ENCODE peak calls at places on chromosomes 11 and 22, in ten cellular contexts. F is Caco-2, J is transverse colon, M is epithelial cell of esophagus, T is upper lobe of left lung, W is GM12865, X is psoas muscle, D is Panc1, S is A549, G is colonic mucosa. V is an unnamed sample.

GRCh38 chr11:36354221-36355003 is 58.3 kb downstream of the PRR5L start:
- DNase-seq in F (no peak), J (no peak), M (peak; percentile 72), T (no peak), W (peak; percentile 68), X (no peak), D (no peak), S (no peak), G (peak; percentile 8), V (no peak)

GRCh38 chr22:47166446-47167016 is 404.1 kb downstream of the TBC1D22A start:
- DNase-seq in F (peak; percentile 12), J (no peak), M (no peak), T (peak; percentile 49), W (no peak), X (no peak), D (no peak), S (no peak), G (no peak), V (no peak)

GRCh38 chr11:61541568-61541967 is 33.0 kb downstream of the LRRC10B start:
- DNase-seq in F (no peak), J (no peak), M (no peak), T (no peak), W (peak; percentile 5), X (no peak), D (no peak), S (peak; percentile 36), G (no peak), V (peak; percentile 61)

GRCh38 chr11:33689089-33689488 is 11.5 kb downstream of the C11orf91 start:
- DNase-seq in F (no peak), J (no peak), M (peak; percentile 94), T (no peak), W (no peak), X (no peak), D (no peak), S (peak; percentile 71), G (no peak), V (no peak)

GRCh38 chr11:76030286-76030685 is 176.0 kb downstream of the WNT11 start:
- DNase-seq in F (peak; percentile 53), J (no peak), M (peak; percentile 69), T (no peak), W (no peak), X (no peak), D (peak; percentile 89), S (peak; percentile 93), G (no peak), V (no peak)

GRCh38 chr11:17786824-17787525 is 52.4 kb downstream of the KCNC1 start:
- DNase-seq in F (no peak), J (no peak), M (peak; percentile 96), T (no peak), W (no peak), X (no peak), D (no peak), S (no peak), G (no peak), V (peak; percentile 69)

GRCh38 chr11:116371146-116371545 is 401.6 kb downstream of the BUD13 start:
- DNase-seq in F (no peak), J (no peak), M (no peak), T (no peak), W (no peak), X (no peak), D (no peak), S (no peak), G (no peak), V (no peak)

GRCh38 chr11:76856111-76856510 is 4.6 kb upstream of the ACER3 start:
- DNase-seq in F (no peak), J (no peak), M (no peak), T (no peak), W (no peak), X (no peak), D (no peak), S (no peak), G (no peak), V (no peak)

GRCh38 chr11:19664896-19665548 is 47.6 kb upstream of the NAV2 start:
- DNase-seq in F (no peak), J (no peak), M (peak; percentile 39), T (no peak), W (no peak), X (no peak), D (no peak), S (no peak), G (no peak), V (no peak)

GRCh38 chr22:25392584-25392983 is 171.9 kb upstream of the GRK3 start:
- DNase-seq in F (no peak), J (no peak), M (no peak), T (no peak), W (no peak), X (no peak), D (no peak), S (no peak), G (no peak), V (no peak)

GRCh38 chr11:134714021-134714656 is 302.1 kb upstream of the B3GAT1 start:
- DNase-seq in F (no peak), J (no peak), M (no peak), T (peak; percentile 38), W (no peak), X (no peak), D (no peak), S (no peak), G (no peak), V (no peak)

GRCh38 chr11:66112640-66113098 is 42.6 kb downstream of the PACS1 start:
- DNase-seq in F (no peak), J (peak; percentile 34), M (peak; percentile 68), T (no peak), W (peak; percentile 78), X (no peak), D (no peak), S (peak; percentile 70), G (no peak), V (no peak)

GRCh38 chr11:133955091-133955846 is 1.5 kb downstream of the IGSF9B start:
- DNase-seq in F (no peak), J (peak; percentile 39), M (no peak), T (peak; percentile 79), W (no peak), X (no peak), D (no peak), S (no peak), G (no peak), V (no peak)

GRCh38 chr11:27201454-27202302 is 161.1 kb downstream of the BBOX1 start:
- DNase-seq in F (peak; percentile 94), J (peak; percentile 96), M (peak; percentile 88), T (no peak), W (no peak), X (peak; percentile 67), D (peak; percentile 64), S (peak; percentile 92), G (peak; percentile 97), V (peak; percentile 89)
- H3K4me3 ChIP-seq in F (no peak overlapping the region), J (no peak overlapping the region), M (no peak overlapping the region), T (no peak overlapping the region), W (no peak overlapping the region), X (peak overlapping the region; percentile 22), D (peak overlapping the region; percentile 21), S (no peak overlapping the region), G (no peak overlapping the region), V (no peak overlapping the region)

GRCh38 chr11:44633641-44634040 is 68.2 kb downstream of the CD82 start:
- DNase-seq in F (no peak), J (no peak), M (no peak), T (no peak), W (no peak), X (no peak), D (no peak), S (peak; percentile 17), G (no peak), V (no peak)

GRCh38 chr11:44630511-44631210 is 65.2 kb downstream of the CD82 start:
- DNase-seq in F (no peak), J (peak; percentile 5), M (no peak), T (no peak), W (no peak), X (no peak), D (no peak), S (no peak), G (peak; percentile 10), V (no peak)

GRCh38 chr11:44631831-44632230 is 66.4 kb downstream of the CD82 start:
- DNase-seq in F (peak; percentile 12), J (no peak), M (no peak), T (no peak), W (no peak), X (no peak), D (no peak), S (no peak), G (peak; percentile 11), V (no peak)

GRCh38 chr11:44634401-44635281 is 69.2 kb downstream of the CD82 start:
- DNase-seq in F (no peak), J (peak; percentile 51), M (peak; percentile 66), T (no peak), W (no peak), X (peak; percentile 79), D (no peak), S (peak; percentile 60), G (no peak), V (peak; percentile 15)

GRCh38 chr11:44632466-44633123 is 67.1 kb downstream of the CD82 start:
- DNase-seq in F (peak; percentile 51), J (peak; percentile 29), M (peak; percentile 47), T (no peak), W (peak; percentile 54), X (peak; percentile 48), D (no peak), S (peak; percentile 56), G (peak; percentile 31), V (no peak)
- TF ChIP-seq CTCF in F (peak; percentile 40), J (peak; percentile 22), M (peak; percentile 52), T (peak; percentile 41), W (peak; percentile 63), X (peak; percentile 34), D (no peak), S (peak; percentile 17), G (peak; percentile 33), V (no peak)

GRCh38 chr22:33650244-33650643 is 270.0 kb downstream of the LARGE1 start:
- DNase-seq in F (no peak), J (no peak), M (no peak), T (peak; percentile 63), W (no peak), X (no peak), D (no peak), S (no peak), G (no peak), V (no peak)
- H3K4me3 ChIP-seq in F (no peak overlapping the region), J (no peak overlapping the region), M (no peak overlapping the region), T (no peak overlapping the region), W (no peak overlapping the region), X (no peak overlapping the region), D (no peak overlapping the region), S (no peak overlapping the region), G (no peak overlapping the region), V (no peak overlapping the region)

DNA sequence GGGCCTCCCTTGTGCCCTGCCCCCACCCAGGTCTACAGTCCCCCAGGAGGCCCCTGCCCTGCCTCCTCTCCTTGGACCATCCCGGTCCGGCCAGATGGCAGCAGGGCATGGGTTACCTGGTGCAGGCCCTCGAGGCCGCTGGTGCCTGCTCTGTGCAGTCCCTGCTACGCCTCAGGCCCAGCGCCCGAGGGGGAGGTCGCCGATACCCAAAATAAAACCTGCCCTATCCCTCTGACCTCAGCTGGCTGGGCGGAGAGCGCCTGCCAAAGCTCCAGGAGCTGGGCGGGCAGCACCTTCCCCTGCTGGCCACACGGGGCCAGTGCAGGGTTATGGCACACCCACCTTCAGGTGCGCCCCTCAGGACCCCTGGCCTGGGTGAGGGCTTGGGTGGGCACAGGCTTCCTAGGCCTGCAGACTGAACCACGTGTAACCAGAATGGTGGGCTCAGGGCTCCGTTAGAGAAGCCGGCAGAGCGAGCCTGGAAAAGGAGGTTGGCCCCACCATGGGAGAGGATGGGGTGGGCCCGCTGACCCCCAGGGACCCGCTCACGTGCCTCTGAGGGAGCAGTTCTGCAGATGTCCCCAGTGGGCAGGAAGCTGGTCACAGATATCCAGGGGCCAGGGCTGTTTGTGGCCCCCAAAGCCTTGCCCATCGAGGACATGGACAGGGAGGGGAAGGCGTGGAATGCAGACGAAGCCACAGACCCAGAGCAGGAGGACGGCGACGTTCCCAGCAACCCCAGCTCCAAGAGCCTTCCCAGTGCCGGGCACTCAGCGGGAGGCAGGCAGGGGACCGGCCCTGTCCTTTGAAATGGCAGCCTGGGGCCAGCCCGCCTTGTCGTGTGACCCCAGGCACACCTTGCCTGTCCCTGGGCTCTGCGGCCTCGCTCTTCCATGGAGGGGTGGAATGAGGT is 1.7 kb upstream of the TNNT3 start:
- DNase-seq in F (no peak), J (no peak), M (no peak), T (peak; percentile 73), W (peak; percentile 33), X (peak; percentile 59), D (no peak), S (no peak), G (no peak), V (no peak)
- TF ChIP-seq CTCF in F (peak; percentile 49), J (peak; percentile 59), M (peak; percentile 33), T (peak; percentile 36), W (peak; percentile 58), X (peak; percentile 79), D (peak; percentile 86), S (no peak), G (peak; percentile 33), V (peak; percentile 29)

V was measured in HFF-Myc.